ENCODE peak calls at places on chromosomes 5 and 9, in six cellular contexts. One of them, this sample, is unnamed. For H3K4me1, the result is how much of the 10 kb centered on the place peaks cover.

GRCh38 chr5:79430196-79430595 is 83.7 kb downstream of the HOMER1 start:
- DNase-seq in CD8-positive, alpha-beta T cell: no peak
- DNase-seq in pancreas: no peak
- DNase-seq in A549: no peak
- DNase-seq in MM.1S: no peak
- DNase-seq in CD8-positive, alpha-beta memory T cell: no peak
- DNase-seq in this sample: no peak

GRCh38 chr5:7395432-7396168 is at the start of gene ADCY2:
- DNase-seq in CD8-positive, alpha-beta T cell: no peak
- DNase-seq in pancreas: peak
- DNase-seq in A549: no peak
- DNase-seq in MM.1S: no peak
- DNase-seq in CD8-positive, alpha-beta memory T cell: no peak
- DNase-seq in this sample: no peak

GRCh38 chr9:89797970-89798369 is 193.2 kb downstream of the GADD45G start:
- DNase-seq in CD8-positive, alpha-beta T cell: no peak
- DNase-seq in pancreas: no peak
- DNase-seq in A549: no peak
- DNase-seq in MM.1S: no peak
- DNase-seq in CD8-positive, alpha-beta memory T cell: no peak
- DNase-seq in this sample: no peak

GRCh38 chr5:73749485-73750270 is 123.7 kb downstream of the ARHGEF28 start:
- DNase-seq in CD8-positive, alpha-beta T cell: no peak
- DNase-seq in pancreas: no peak
- DNase-seq in A549: no peak
- DNase-seq in MM.1S: no peak
- DNase-seq in CD8-positive, alpha-beta memory T cell: no peak
- DNase-seq in this sample: no peak

GRCh38 chr5:10576790-10577189 is 12.9 kb downstream of the ANKRD33B start:
- DNase-seq in CD8-positive, alpha-beta T cell: no peak
- DNase-seq in pancreas: no peak
- DNase-seq in A549: no peak
- DNase-seq in MM.1S: no peak
- DNase-seq in CD8-positive, alpha-beta memory T cell: no peak
- DNase-seq in this sample: no peak

GRCh38 chr9:105244274-105244995 is at the start of gene SLC44A1:
- DNase-seq in CD8-positive, alpha-beta T cell: peak
- DNase-seq in pancreas: peak
- DNase-seq in A549: peak
- DNase-seq in MM.1S: peak
- DNase-seq in CD8-positive, alpha-beta memory T cell: peak
- DNase-seq in this sample: peak

GRCh38 chr9:93601063-93601462 is 24.7 kb downstream of the PHF2 start:
- DNase-seq in CD8-positive, alpha-beta T cell: no peak
- DNase-seq in pancreas: no peak
- DNase-seq in A549: no peak
- DNase-seq in MM.1S: no peak
- DNase-seq in CD8-positive, alpha-beta memory T cell: no peak
- DNase-seq in this sample: no peak

GRCh38 chr9:130328349-130328801 is 62.8 kb downstream of the HMCN2 start:
- DNase-seq in CD8-positive, alpha-beta T cell: no peak
- DNase-seq in pancreas: no peak
- DNase-seq in A549: no peak
- DNase-seq in MM.1S: no peak
- DNase-seq in CD8-positive, alpha-beta memory T cell: no peak
- DNase-seq in this sample: no peak

GRCh38 chr5:23994581-23995370 is 487.4 kb downstream of the PRDM9 start:
- DNase-seq in CD8-positive, alpha-beta T cell: no peak
- DNase-seq in pancreas: no peak
- DNase-seq in A549: no peak
- DNase-seq in MM.1S: no peak
- DNase-seq in CD8-positive, alpha-beta memory T cell: no peak
- DNase-seq in this sample: no peak

GRCh38 chr5:150626853-150627276 is 13.6 kb upstream of the SYNPO start:
- DNase-seq in CD8-positive, alpha-beta T cell: no peak
- DNase-seq in pancreas: peak
- DNase-seq in A549: no peak
- DNase-seq in MM.1S: no peak
- DNase-seq in CD8-positive, alpha-beta memory T cell: no peak
- DNase-seq in this sample: no peak

GRCh38 chr5:150627731-150628545 is 12.5 kb upstream of the SYNPO start:
- DNase-seq in CD8-positive, alpha-beta T cell: no peak
- DNase-seq in pancreas: no peak
- DNase-seq in A549: no peak
- DNase-seq in MM.1S: no peak
- DNase-seq in CD8-positive, alpha-beta memory T cell: no peak
- DNase-seq in this sample: no peak

GRCh38 chr5:150630459-150631325 is 9.8 kb upstream of the SYNPO start:
- DNase-seq in CD8-positive, alpha-beta T cell: no peak
- DNase-seq in pancreas: no peak
- DNase-seq in A549: no peak
- DNase-seq in MM.1S: no peak
- DNase-seq in CD8-positive, alpha-beta memory T cell: no peak
- DNase-seq in this sample: no peak

GRCh38 chr5:150630016-150630415 is 10.4 kb upstream of the SYNPO start:
- DNase-seq in CD8-positive, alpha-beta T cell: no peak
- DNase-seq in pancreas: no peak
- DNase-seq in A549: no peak
- DNase-seq in MM.1S: no peak
- DNase-seq in CD8-positive, alpha-beta memory T cell: no peak
- DNase-seq in this sample: no peak

GRCh38 chr5:150628936-150629485 is 11.4 kb upstream of the SYNPO start:
- DNase-seq in CD8-positive, alpha-beta T cell: no peak
- DNase-seq in pancreas: no peak
- DNase-seq in A549: no peak
- DNase-seq in MM.1S: no peak
- DNase-seq in CD8-positive, alpha-beta memory T cell: no peak
- DNase-seq in this sample: no peak
- H3K4me1 ChIP-seq in CD8-positive, alpha-beta T cell: under half
- H3K4me1 ChIP-seq in pancreas: under half
- H3K4me1 ChIP-seq in A549: half or more
- H3K4me1 ChIP-seq in MM.1S: under half
- H3K4me1 ChIP-seq in CD8-positive, alpha-beta memory T cell: under half
- H3K4me1 ChIP-seq in this sample: half or more

GRCh38 chr5:132267931-132268501 is 10.5 kb downstream of the PDLIM4 start:
- DNase-seq in CD8-positive, alpha-beta T cell: no peak
- DNase-seq in pancreas: no peak
- DNase-seq in A549: no peak
- DNase-seq in MM.1S: no peak
- DNase-seq in CD8-positive, alpha-beta memory T cell: no peak
- DNase-seq in this sample: no peak

GRCh38 chr5:132268698-132269551 is 11.4 kb downstream of the PDLIM4 start:
- DNase-seq in CD8-positive, alpha-beta T cell: no peak
- DNase-seq in pancreas: no peak
- DNase-seq in A549: no peak
- DNase-seq in MM.1S: no peak
- DNase-seq in CD8-positive, alpha-beta memory T cell: no peak
- DNase-seq in this sample: no peak

GRCh38 chr5:132266836-132267160 is 9.3 kb downstream of the PDLIM4 start:
- DNase-seq in CD8-positive, alpha-beta T cell: no peak
- DNase-seq in pancreas: no peak
- DNase-seq in A549: no peak
- DNase-seq in MM.1S: no peak
- DNase-seq in CD8-positive, alpha-beta memory T cell: no peak
- DNase-seq in this sample: no peak

GRCh38 chr5:132266031-132266835 is 8.7 kb downstream of the PDLIM4 start:
- DNase-seq in CD8-positive, alpha-beta T cell: no peak
- DNase-seq in pancreas: no peak
- DNase-seq in A549: no peak
- DNase-seq in MM.1S: no peak
- DNase-seq in CD8-positive, alpha-beta memory T cell: no peak
- DNase-seq in this sample: no peak

DNA sequence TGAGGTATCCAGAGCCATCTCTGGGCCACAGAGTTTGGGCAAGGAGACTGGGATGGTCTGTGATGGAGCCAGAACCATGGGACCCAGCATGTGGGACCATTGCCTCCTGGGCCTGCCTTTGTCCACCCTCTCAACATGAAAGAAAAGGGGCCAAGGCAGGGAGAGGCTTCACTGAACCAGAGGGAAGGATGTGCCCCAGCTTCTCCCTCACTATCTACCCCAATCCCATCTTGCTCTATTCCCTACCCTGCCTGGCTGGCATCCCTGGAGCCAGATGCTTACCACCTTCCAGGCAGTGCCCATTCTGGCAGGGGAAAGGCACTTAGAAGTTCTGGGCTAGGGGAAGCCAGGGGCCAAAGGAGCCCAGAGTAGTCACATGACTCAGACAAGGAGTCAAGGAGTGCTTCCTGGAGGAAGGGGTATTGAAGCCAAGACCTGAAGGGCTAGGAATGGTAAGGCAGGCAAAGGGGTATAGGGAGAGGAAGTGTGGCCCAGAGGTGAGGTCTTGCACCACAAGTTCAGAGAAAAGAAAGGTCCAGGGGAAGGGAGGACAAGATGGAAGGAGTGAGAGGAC is 9.8 kb downstream of the PDLIM4 start:
- DNase-seq in CD8-positive, alpha-beta T cell: no peak
- DNase-seq in pancreas: no peak
- DNase-seq in A549: no peak
- DNase-seq in MM.1S: no peak
- DNase-seq in CD8-positive, alpha-beta memory T cell: no peak
- DNase-seq in this sample: no peak
- H3K4me1 ChIP-seq in CD8-positive, alpha-beta T cell: under half
- H3K4me1 ChIP-seq in pancreas: under half
- H3K4me1 ChIP-seq in A549: under half
- H3K4me1 ChIP-seq in MM.1S: under half
- H3K4me1 ChIP-seq in CD8-positive, alpha-beta memory T cell: under half
- H3K4me1 ChIP-seq in this sample: half or more

GRCh38 chr9:68473790-68474189 is 66.9 kb downstream of the TMEM252 start:
- DNase-seq in CD8-positive, alpha-beta T cell: no peak
- DNase-seq in pancreas: no peak
- DNase-seq in A549: no peak
- DNase-seq in MM.1S: no peak
- DNase-seq in CD8-positive, alpha-beta memory T cell: no peak
- DNase-seq in this sample: no peak
- H3K4me1 ChIP-seq in CD8-positive, alpha-beta T cell: under half
- H3K4me1 ChIP-seq in pancreas: under half
- H3K4me1 ChIP-seq in A549: under half
- H3K4me1 ChIP-seq in MM.1S: under half
- H3K4me1 ChIP-seq in CD8-positive, alpha-beta memory T cell: under half
- H3K4me1 ChIP-seq in this sample: under half

DNA sequence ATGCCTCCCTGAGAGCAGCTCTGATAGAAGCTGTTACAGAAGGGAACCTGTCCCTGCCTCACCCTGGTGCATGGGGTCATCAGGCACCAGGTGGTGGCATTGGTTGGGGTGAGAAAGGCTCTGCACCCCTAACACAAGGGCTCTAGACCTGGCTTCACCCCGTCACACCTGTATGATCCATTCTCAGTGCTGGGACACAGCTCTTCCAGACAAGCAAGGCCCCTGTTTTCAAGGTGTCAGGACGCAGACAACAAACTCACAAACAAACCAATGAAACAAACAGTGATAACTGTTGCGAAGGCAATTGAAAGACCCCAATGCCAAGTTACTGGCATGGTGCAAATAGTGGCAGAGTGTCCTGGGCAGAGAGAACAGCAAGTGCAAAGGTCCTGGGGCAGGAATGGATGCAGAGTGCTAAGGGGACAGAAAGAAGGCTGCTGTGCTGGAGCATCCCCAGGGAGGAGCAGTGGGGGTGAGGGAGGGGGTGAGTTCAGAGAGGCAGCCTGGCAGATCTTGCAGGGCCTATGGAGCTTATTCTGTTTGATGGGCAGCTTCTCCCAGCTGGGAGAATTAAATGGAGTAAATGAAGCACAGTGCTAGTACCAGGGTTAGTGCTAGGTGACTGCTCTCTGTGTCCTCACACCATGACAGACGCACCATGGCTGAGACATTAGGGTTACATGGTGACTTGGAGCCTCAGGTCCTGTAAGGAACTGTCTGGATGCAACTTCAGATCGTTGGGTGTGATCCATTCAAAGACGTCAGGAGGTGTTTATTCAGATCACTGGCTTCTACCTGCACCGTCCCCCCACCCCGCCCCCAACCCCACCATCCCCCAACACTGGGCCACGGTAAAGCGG is 67.9 kb upstream of the UNC5A start:
- DNase-seq in CD8-positive, alpha-beta T cell: no peak
- DNase-seq in pancreas: no peak
- DNase-seq in A549: no peak
- DNase-seq in MM.1S: no peak
- DNase-seq in CD8-positive, alpha-beta memory T cell: no peak
- DNase-seq in this sample: no peak
- H3K4me1 ChIP-seq in CD8-positive, alpha-beta T cell: under half
- H3K4me1 ChIP-seq in pancreas: under half
- H3K4me1 ChIP-seq in A549: under half
- H3K4me1 ChIP-seq in MM.1S: under half
- H3K4me1 ChIP-seq in CD8-positive, alpha-beta memory T cell: under half
- H3K4me1 ChIP-seq in this sample: under half